ENCODE peak calls at places on chromosome 7, in seven cellular contexts. H, I, M, Q, N, J and L are unnamed samples.
A peak's percentile ranks its signal among the peaks of the same experiment; 100 is the strongest.

GRCh38 chr7:65216469-65216868 is 157.2 kb upstream of the ZNF92 start:
- DNase-seq in M (no peak), I (peak; percentile 54), N (peak; percentile 62), H (peak; percentile 72), Q (peak; percentile 74), J (no peak), L (peak; percentile 39)

GRCh38 chr7:70460562-70460961 is 671.4 kb upstream of the GALNT17 start:
- DNase-seq in J (no peak), I (no peak), N (no peak), Q (peak; percentile 56), H (no peak), M (no peak), L (no peak)

GRCh38 chr7:122813845-122814244 is 72.4 kb downstream of the CADPS2 start:
- DNase-seq in H (no peak), J (no peak), I (no peak), N (no peak), Q (no peak), M (no peak), L (no peak)

GRCh38 chr7:98674881-98675280 is 57.8 kb downstream of the NPTX2 start:
- DNase-seq in N (no peak), I (no peak), M (no peak), H (no peak), Q (no peak), J (no peak), L (no peak)

GRCh38 chr7:143408686-143409551 is at the start of gene EPHA1:
- DNase-seq in Q (peak; percentile 96), I (no peak), M (peak; percentile 65), H (peak; percentile 81), J (no peak), N (peak; percentile 42), L (no peak)

GRCh38 chr7:124922200-124922599 is 7.4 kb downstream of the POT1 start:
- DNase-seq in I (no peak), Q (no peak), M (no peak), H (no peak), J (no peak), N (no peak), L (no peak)

GRCh38 chr7:23472556-23472955 is 2.3 kb upstream of the IGF2BP3 start:
- DNase-seq in Q (no peak), N (no peak), J (no peak), M (no peak), H (no peak), I (no peak), L (no peak)

GRCh38 chr7:150356265-150356897 is 12.2 kb upstream of the REPIN1 start:
- DNase-seq in N (no peak), M (peak; percentile 41), I (peak; percentile 33), Q (peak; percentile 69), H (no peak), J (no peak), L (peak; percentile 59)

GRCh38 chr7:103343758-103344452 is 662 bp downstream of the DNAJC2 start:
- DNase-seq in Q (peak; percentile 42), I (no peak), H (peak; percentile 4), N (peak; percentile 24), J (no peak), M (peak; percentile 23), L (peak; percentile 53)

GRCh38 chr7:22127835-22128527 is 182.3 kb upstream of the CDCA7L start:
- DNase-seq in H (no peak), Q (no peak), I (no peak), M (no peak), J (no peak), N (no peak), L (peak; percentile 95)

GRCh38 chr7:141562543-141562942 is 11.3 kb downstream of the AGK start:
- DNase-seq in N (no peak), Q (no peak), M (no peak), J (no peak), H (no peak), I (no peak), L (no peak)

GRCh38 chr7:101677421-101678137 is 48.5 kb upstream of the MYL10 start:
- DNase-seq in M (no peak), I (no peak), N (no peak), J (no peak), H (peak; percentile 22), Q (peak; percentile 59), L (no peak)

GRCh38 chr7:41699532-41699931 is 3.4 kb downstream of the INHBA start:
- DNase-seq in J (no peak), I (no peak), H (no peak), Q (peak; percentile 58), M (no peak), N (peak; percentile 31), L (no peak)

GRCh38 chr7:91243591-91244368 is 20.5 kb upstream of the FZD1 start:
- DNase-seq in I (no peak), Q (no peak), N (no peak), J (no peak), M (no peak), H (no peak), L (no peak)

GRCh38 chr7:152869041-152869676 is 109.6 kb downstream of the ACTR3B start:
- DNase-seq in Q (no peak), J (no peak), N (no peak), M (no peak), I (no peak), H (no peak), L (no peak)

GRCh38 chr7:2613926-2614613 is 17.7 kb upstream of the TTYH3 start:
- DNase-seq in N (no peak), I (peak; percentile 91), H (no peak), M (no peak), J (no peak), Q (no peak), L (no peak)

GRCh38 chr7:131537581-131537980 is 18.8 kb downstream of the PODXL start:
- DNase-seq in Q (no peak), J (no peak), N (no peak), I (no peak), H (no peak), M (no peak), L (no peak)

GRCh38 chr7:54814401-54814800 is 55.4 kb upstream of the SEC61G start:
- DNase-seq in J (no peak), Q (no peak), M (no peak), H (no peak), I (no peak), N (no peak), L (no peak)

GRCh38 chr7:116864084-116864483 is 1.7 kb downstream of the CAPZA2 start:
- DNase-seq in J (no peak), I (no peak), Q (no peak), N (no peak), H (no peak), M (no peak), L (no peak)

GRCh38 chr7:158574308-158575036 is 13.2 kb downstream of the PTPRN2 start:
- DNase-seq in J (no peak), M (no peak), H (no peak), N (no peak), I (no peak), Q (no peak), L (no peak)

GRCh38 chr7:22087861-22088260 is 142.2 kb upstream of the CDCA7L start:
- DNase-seq in M (no peak), N (no peak), H (no peak), J (no peak), Q (no peak), I (no peak), L (no peak)

GRCh38 chr7:112669306-112669705 is 120.9 kb downstream of the TMEM168 start:
- DNase-seq in I (no peak), J (no peak), H (no peak), Q (no peak), M (no peak), N (no peak), L (no peak)

GRCh38 chr7:115352375-115352774 is 430.5 kb downstream of the MDFIC start:
- DNase-seq in I (no peak), H (no peak), J (no peak), N (no peak), M (no peak), Q (no peak), L (no peak)

GRCh38 chr7:41879113-41879385 is 176.2 kb upstream of the INHBA start:
- DNase-seq in H (no peak), J (no peak), N (no peak), Q (no peak), I (no peak), M (no peak), L (no peak)

GRCh38 chr7:506921-507622 is 12.6 kb downstream of the PDGFA start:
- DNase-seq in N (no peak), J (no peak), M (no peak), H (no peak), Q (no peak), I (no peak), L (no peak)

GRCh38 chr7:16129431-16130126 is 291.8 kb downstream of the CRPPA start:
- DNase-seq in J (no peak), Q (no peak), M (no peak), N (no peak), H (peak; percentile 30), I (no peak), L (no peak)

GRCh38 chr7:54831046-54831643 is 72.1 kb upstream of the SEC61G start:
- DNase-seq in N (no peak), H (peak; percentile 46), M (peak; percentile 58), Q (peak; percentile 7), I (no peak), J (no peak), L (no peak)

GRCh38 chr7:74097937-74098614 is 14.5 kb downstream of the LIMK1 start:
- DNase-seq in N (no peak), Q (peak; percentile 50), M (no peak), I (no peak), J (no peak), H (no peak), L (peak; percentile 7)

GRCh38 chr7:51680594-51681409 is 364.2 kb upstream of the COBL start:
- DNase-seq in Q (no peak), M (no peak), H (no peak), J (no peak), I (no peak), N (no peak), L (no peak)